ENCODE peak calls at places on chromosomes 5 and 9, in eight cellular contexts. H, K, E, I, Y, T, J and S are unnamed samples.

GRCh38 chr5:67257500-67257899 is 60.9 kb upstream of the CD180 start:
- DNase-seq in H (no peak), K (no peak), E (no peak), I (no peak), Y (no peak), T (no peak), J (no peak), S (no peak)

GRCh38 chr5:17828709-17829108 is 194.4 kb downstream of the TAF11L14 start:
- DNase-seq in H (no peak), K (no peak), E (no peak), I (no peak), Y (no peak), T (no peak), J (no peak), S (no peak)

GRCh38 chr5:111013011-111013410 is 58.5 kb upstream of the TSLP start:
- DNase-seq in H (no peak), K (peak; percentile 29), E (no peak), I (no peak), Y (no peak), T (no peak), J (no peak), S (no peak)

GRCh38 chr9:2066312-2067273 is 51.4 kb downstream of the SMARCA2 start:
- DNase-seq in H (no peak), K (peak; percentile 26), E (no peak), I (no peak), Y (no peak), T (no peak), J (no peak), S (no peak)

GRCh38 chr9:129146441-129146933 is 31.6 kb downstream of the IER5L start:
- DNase-seq in H (peak; percentile 63), K (no peak), E (peak; percentile 66), I (no peak), Y (no peak), T (no peak), J (no peak), S (no peak)

GRCh38 chr9:137431416-137431931 is 8.3 kb downstream of the NOXA1 start:
- DNase-seq in H (no peak), K (no peak), E (no peak), I (no peak), Y (no peak), T (no peak), J (no peak), S (peak; percentile 47)

GRCh38 chr5:147234098-147234824 is 565 bp upstream of the STK32A start:
- DNase-seq in H (peak; percentile 18), K (no peak), E (no peak), I (no peak), Y (no peak), T (no peak), J (no peak), S (no peak)

GRCh38 chr9:91775011-91775707 is 174.9 kb downstream of the ROR2 start:
- DNase-seq in H (peak; percentile 74), K (peak; percentile 58), E (peak; percentile 77), I (peak; percentile 75), Y (peak; percentile 31), T (peak; percentile 35), J (peak; percentile 34), S (peak; percentile 72)

GRCh38 chr5:111984044-111984443 is 227.1 kb upstream of the NREP start:
- DNase-seq in H (no peak), K (peak; percentile 92), E (no peak), I (no peak), Y (no peak), T (no peak), J (no peak), S (no peak)

GRCh38 chr9:89536618-89537017 is 38.7 kb upstream of the SEMA4D start:
- DNase-seq in H (no peak), K (no peak), E (no peak), I (no peak), Y (no peak), T (no peak), J (no peak), S (no peak)

GRCh38 chr9:110939573-110939972 is 98.7 kb downstream of the LPAR1 start:
- DNase-seq in H (no peak), K (no peak), E (no peak), I (no peak), Y (no peak), T (no peak), J (no peak), S (no peak)

GRCh38 chr5:136032564-136032963 is 3.8 kb downstream of the TGFBI start:
- DNase-seq in H (no peak), K (peak; percentile 86), E (no peak), I (no peak), Y (no peak), T (peak; percentile 55), J (peak; percentile 51), S (no peak)

GRCh38 chr9:110891760-110892159 is 146.5 kb downstream of the LPAR1 start:
- DNase-seq in H (no peak), K (peak; percentile 75), E (no peak), I (no peak), Y (no peak), T (no peak), J (no peak), S (no peak)

GRCh38 chr5:167678457-167678856 is 613.0 kb upstream of the WWC1 start:
- DNase-seq in H (no peak), K (no peak), E (no peak), I (no peak), Y (no peak), T (no peak), J (no peak), S (no peak)

DNA sequence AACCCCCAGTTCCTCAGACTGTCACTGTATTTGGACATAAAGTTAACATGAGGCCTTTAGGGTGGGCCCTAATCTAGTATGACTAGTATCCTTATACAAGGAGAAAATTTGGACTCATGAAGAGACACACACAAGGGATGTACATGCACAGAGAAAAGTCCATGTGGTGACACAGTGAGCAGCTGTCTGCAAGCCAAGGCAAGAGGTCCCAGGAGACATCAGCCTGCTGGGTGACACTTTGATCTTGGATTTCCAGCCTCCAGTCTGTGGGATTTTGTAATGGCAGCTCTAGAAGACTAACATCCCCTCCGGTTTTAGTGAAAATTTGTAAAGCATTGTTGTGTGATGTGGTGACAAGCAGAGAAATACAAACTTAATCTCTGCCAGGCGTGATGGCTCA is 66.1 kb downstream of the RAI14 start:
- DNase-seq in H (no peak), K (no peak), E (no peak), I (no peak), Y (no peak), T (no peak), J (no peak), S (no peak)
- H3K27ac ChIP-seq in H (no peak overlapping the region), K (peak overlapping the region; percentile 26), E (no peak overlapping the region), I (peak overlapping the region; percentile 32), Y (no peak overlapping the region), T (no peak overlapping the region), J (no peak overlapping the region), S (no peak overlapping the region)

DNA sequence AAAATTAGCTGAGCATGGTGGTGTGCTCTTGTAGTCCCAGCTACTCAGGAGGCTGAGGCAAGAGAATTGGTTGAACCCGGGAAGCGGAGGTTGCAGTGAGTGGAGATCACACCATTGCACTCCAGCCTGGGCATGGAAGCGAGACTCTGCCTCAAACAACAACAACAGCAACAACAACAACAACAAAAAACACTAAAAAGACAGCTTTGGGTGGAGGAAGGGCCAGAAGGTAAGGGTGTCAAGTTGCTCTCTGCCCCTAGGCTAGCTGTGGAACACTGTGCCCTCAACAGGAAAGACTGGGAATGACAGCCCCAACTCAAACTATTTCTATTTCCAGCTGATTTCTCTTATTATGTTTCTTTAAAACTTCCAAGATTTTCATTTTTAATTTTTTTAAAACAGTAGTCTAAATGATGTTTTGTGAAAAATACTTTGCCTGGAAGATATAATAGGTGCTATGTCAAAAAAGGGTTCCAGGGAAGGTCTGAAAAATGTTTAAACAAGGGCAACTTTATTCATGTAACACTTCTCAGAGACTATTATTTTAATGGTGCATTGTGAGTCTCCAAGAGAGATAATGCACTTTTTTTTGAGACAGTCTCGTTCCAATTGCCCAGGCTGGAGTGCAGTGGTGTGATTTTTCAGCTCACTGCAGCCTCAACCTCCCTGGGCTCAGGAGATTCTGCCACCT is 29.9 kb downstream of the CLINT1 start:
- DNase-seq in H (no peak), K (no peak), E (no peak), I (peak; percentile 13), Y (no peak), T (no peak), J (no peak), S (no peak)
- H3K4me1 ChIP-seq in H (peaks cover 4% of the 10 kb centered on the region), K (peaks cover 7% of the 10 kb centered on the region), E (peaks cover 9% of the 10 kb centered on the region), I (peaks cover 12% of the 10 kb centered on the region), Y (peaks cover 2% of the 10 kb centered on the region), T (peaks cover 47% of the 10 kb centered on the region), J (peaks cover 15% of the 10 kb centered on the region), S (peaks cover 3% of the 10 kb centered on the region)

DNA sequence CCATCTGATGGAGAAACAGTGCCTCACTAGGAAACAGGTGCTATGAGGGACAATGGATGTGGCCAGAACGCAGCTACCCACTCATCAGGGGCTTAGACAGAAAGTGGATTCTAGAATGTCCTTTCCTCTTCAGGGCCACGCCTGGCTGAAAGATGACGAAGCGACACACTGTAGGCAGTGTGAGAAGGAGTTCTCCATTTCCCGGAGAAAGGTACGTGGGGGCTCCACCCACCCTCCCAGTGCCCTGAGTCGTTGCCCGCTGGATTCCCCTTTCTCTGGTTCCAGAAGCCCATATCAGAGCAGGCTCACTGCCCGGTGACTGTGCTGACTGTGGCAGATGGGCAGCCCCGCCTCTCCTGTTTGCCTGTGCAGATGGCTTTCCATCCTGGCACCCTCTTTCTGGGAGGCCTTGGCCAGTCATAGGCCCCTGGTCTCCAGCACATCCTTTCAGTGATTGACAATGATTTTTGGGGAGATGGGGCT is 16.0 kb downstream of the HNRNPH1 start:
- DNase-seq in H (no peak), K (no peak), E (no peak), I (no peak), Y (no peak), T (peak; percentile 81), J (no peak), S (no peak)
- TF ChIP-seq POLR2A in H (no peak), K (no peak), E (no peak), I (no peak), Y (no peak), T (no peak), J (no peak), S (no peak)

GRCh38 chr5:160850439-160850838 is 1.6 kb downstream of the ATP10B start:
- DNase-seq in H (no peak), K (no peak), E (no peak), I (no peak), Y (no peak), T (no peak), J (no peak), S (no peak)

GRCh38 chr5:160843240-160843639 is 8.8 kb downstream of the ATP10B start:
- DNase-seq in H (no peak), K (no peak), E (no peak), I (no peak), Y (no peak), T (no peak), J (no peak), S (no peak)

GRCh38 chr5:160844177-160844576 is 7.8 kb downstream of the ATP10B start:
- DNase-seq in H (no peak), K (no peak), E (no peak), I (no peak), Y (no peak), T (no peak), J (no peak), S (no peak)

GRCh38 chr5:160847526-160848085 is 4.4 kb downstream of the ATP10B start:
- DNase-seq in H (no peak), K (no peak), E (no peak), I (no peak), Y (no peak), T (no peak), J (no peak), S (no peak)

DNA sequence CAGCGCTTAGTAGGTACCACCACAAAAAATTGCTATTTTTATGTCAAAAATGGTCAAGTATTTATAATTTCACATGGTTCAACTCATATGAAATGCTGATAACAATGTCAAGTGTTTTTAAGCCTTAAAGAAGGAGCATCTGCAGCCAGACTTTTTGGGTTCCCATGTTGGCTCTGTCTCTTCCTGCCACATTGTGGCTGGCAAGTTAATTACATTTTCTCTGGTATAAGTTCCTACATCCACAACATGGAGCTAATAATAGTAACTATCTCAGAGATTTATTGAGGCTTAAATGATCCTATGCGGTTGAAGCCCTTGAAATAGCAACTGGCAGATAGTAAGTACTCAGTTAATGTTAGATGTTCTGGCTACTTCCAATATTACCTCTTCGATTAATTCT is 5.4 kb downstream of the ATP10B start:
- DNase-seq in H (no peak), K (no peak), E (no peak), I (no peak), Y (no peak), T (no peak), J (no peak), S (no peak)
- H3K27ac ChIP-seq in H (no peak overlapping the region), K (no peak overlapping the region), E (no peak overlapping the region), I (no peak overlapping the region), Y (no peak overlapping the region), T (no peak overlapping the region), J (peak overlapping the region; percentile 58), S (no peak overlapping the region)